ENCODE peak calls at places on chromosomes 1 and 21, in nine cellular contexts. N, X, O, D, C, B, P, E and W are unnamed samples.

GRCh38 chr1:106233511-106233910 is 823.0 kb upstream of the PRMT6 start:
- DNase-seq in D (no peak), N (no peak), B (no peak), C (no peak), O (no peak), X (no peak), P (no peak), E (no peak), W (no peak)

GRCh38 chr1:99005142-99005491 is 456 bp upstream of the PLPPR5 start:
- DNase-seq in P (no peak), O (no peak), B (peak), N (peak), E (no peak), C (no peak), X (no peak), D (peak), W (no peak)

GRCh38 chr1:180155202-180155682 is 573 bp downstream of the QSOX1 start:
- DNase-seq in E (no peak), C (peak), B (peak), N (no peak), O (peak), X (peak), D (peak), P (no peak), W (no peak)

GRCh38 chr1:195591917-195592672 is 1016.1 kb downstream of the KCNT2 start:
- DNase-seq in N (no peak), P (peak), E (no peak), D (no peak), O (no peak), X (no peak), B (no peak), C (no peak), W (no peak)

GRCh38 chr21:35408401-35408800 is 359.3 kb upstream of the RUNX1 start:
- DNase-seq in P (no peak), X (no peak), N (no peak), O (no peak), C (no peak), D (no peak), E (peak), B (no peak), W (no peak)

GRCh38 chr1:206540044-206540758 is 32.9 kb downstream of the RASSF5 start:
- DNase-seq in E (no peak), O (no peak), D (no peak), B (no peak), C (no peak), X (peak), P (no peak), N (no peak), W (no peak)

GRCh38 chr21:44549525-44550211 is 1.6 kb downstream of the KRTAP10-2 start:
- DNase-seq in D (peak), B (peak), C (no peak), O (no peak), N (no peak), X (no peak), E (no peak), P (no peak), W (no peak)

GRCh38 chr1:97630968-97631367 is 289.9 kb downstream of the DPYD start:
- DNase-seq in E (no peak), X (no peak), C (no peak), P (peak), N (peak), D (no peak), O (no peak), B (peak), W (peak)

GRCh38 chr1:220278991-220279390 is 6.7 kb upstream of the RAB3GAP2 start:
- DNase-seq in N (no peak), B (no peak), E (no peak), O (no peak), X (no peak), D (no peak), C (no peak), P (peak), W (no peak)

GRCh38 chr1:43716559-43717281 is 9.4 kb downstream of the ST3GAL3 start:
- DNase-seq in B (no peak), N (no peak), O (no peak), E (no peak), P (no peak), D (no peak), C (no peak), X (no peak), W (no peak)

GRCh38 chr1:198856601-198857000 is 217.8 kb downstream of the PTPRC start:
- DNase-seq in O (no peak), P (no peak), X (no peak), E (no peak), B (no peak), N (no peak), D (no peak), C (no peak), W (no peak)

GRCh38 chr21:34227386-34227852 is 136.4 kb upstream of the KCNE2 start:
- DNase-seq in P (peak), X (peak), B (no peak), C (no peak), D (no peak), O (no peak), E (no peak), N (no peak), W (no peak)

GRCh38 chr1:29679316-29679715 is 443.0 kb downstream of the PTPRU start:
- DNase-seq in E (no peak), D (no peak), C (no peak), B (no peak), N (no peak), O (no peak), P (no peak), X (no peak), W (no peak)

GRCh38 chr21:37849703-37850102 is 66.6 kb downstream of the KCNJ6 start:
- DNase-seq in X (no peak), N (no peak), P (peak), C (no peak), D (peak), O (no peak), E (peak), B (no peak), W (no peak)

GRCh38 chr1:209029737-209030136 is 553.8 kb upstream of the CAMK1G start:
- DNase-seq in P (no peak), B (no peak), C (no peak), N (no peak), O (no peak), D (peak), X (no peak), E (no peak), W (no peak)

GRCh38 chr1:28412731-28413130 is 43.2 kb downstream of the PHACTR4 start:
- DNase-seq in N (no peak), D (no peak), X (no peak), O (no peak), B (no peak), C (no peak), P (peak), E (no peak), W (no peak)

GRCh38 chr1:1629430-1630190 is 2.4 kb upstream of the MMP23B start:
- DNase-seq in B (no peak), D (peak), N (no peak), C (peak), O (peak), E (no peak), P (no peak), X (peak), W (peak)

GRCh38 chr1:23509896-23510295 is 21.1 kb downstream of the E2F2 start:
- DNase-seq in B (no peak), O (no peak), P (no peak), N (no peak), D (no peak), E (no peak), X (no peak), C (no peak), W (no peak)

GRCh38 chr1:218330043-218330623 is 15.0 kb upstream of the TGFB2 start:
- DNase-seq in C (peak), O (peak), D (peak), X (no peak), B (no peak), P (peak), N (peak), E (no peak), W (peak)

GRCh38 chr1:107604823-107605222 is 360.2 kb downstream of the VAV3 start:
- DNase-seq in X (no peak), P (no peak), E (no peak), C (no peak), N (no peak), D (no peak), O (no peak), B (no peak), W (peak)

GRCh38 chr1:34166191-34167090 is 1.4 kb upstream of the CSMD2 start:
- DNase-seq in O (no peak), C (no peak), D (peak), P (peak), N (no peak), E (no peak), X (no peak), B (peak), W (no peak)

GRCh38 chr1:155389831-155390230 is 69.1 kb downstream of the RUSC1 start:
- DNase-seq in P (peak), X (no peak), E (no peak), D (no peak), O (no peak), B (no peak), C (no peak), N (no peak), W (no peak)

GRCh38 chr1:27539901-27540861 is 50.2 kb upstream of the WASF2 start:
- DNase-seq in D (no peak), N (no peak), E (no peak), B (no peak), O (no peak), X (peak), C (no peak), P (no peak), W (no peak)

GRCh38 chr21:33642896-33643657 is 776 bp downstream of the ITSN1 start:
- DNase-seq in E (no peak), N (peak), D (peak), O (peak), P (peak), X (peak), B (peak), C (peak), W (no peak)

GRCh38 chr1:54575161-54575560 is 27.1 kb downstream of the ACOT11 start:
- DNase-seq in P (no peak), C (no peak), X (peak), D (peak), N (peak), B (peak), O (no peak), E (no peak), W (no peak)

GRCh38 chr1:43121251-43121650 is 50.8 kb downstream of the EBNA1BP2 start:
- DNase-seq in B (no peak), C (no peak), N (no peak), D (no peak), O (no peak), X (no peak), P (no peak), E (no peak), W (no peak)

GRCh38 chr1:33018112-33018511 is 18.6 kb downstream of the AK2 start:
- DNase-seq in C (no peak), B (no peak), X (no peak), N (no peak), P (no peak), D (no peak), O (no peak), E (no peak), W (no peak)

GRCh38 chr1:214901718-214902117 is 180.8 kb upstream of the KCNK2 start:
- DNase-seq in P (peak), N (no peak), D (no peak), B (no peak), E (peak), C (no peak), X (no peak), O (no peak), W (no peak)

GRCh38 chr1:10659646-10660540 is 136.6 kb downstream of the CASZ1 start:
- DNase-seq in C (no peak), B (no peak), P (no peak), D (no peak), O (no peak), E (no peak), N (no peak), X (no peak), W (no peak)

GRCh38 chr21:18274370-18274769 is 29.7 kb downstream of the CHODL start:
- DNase-seq in X (no peak), P (no peak), C (no peak), O (no peak), D (no peak), E (no peak), N (no peak), B (no peak), W (no peak)

GRCh38 chr1:64043976-64044375 is 159.4 kb upstream of the UBE2U start:
- DNase-seq in E (no peak), B (no peak), D (no peak), C (no peak), P (peak), O (no peak), X (peak), N (no peak), W (no peak)

GRCh38 chr1:12338017-12338416 is 108.2 kb downstream of the VPS13D start:
- DNase-seq in D (no peak), X (no peak), O (no peak), C (no peak), B (no peak), N (no peak), P (no peak), E (no peak), W (no peak)

GRCh38 chr1:50423670-50424000 is 392 bp upstream of the DMRTA2 start:
- DNase-seq in O (no peak), P (no peak), D (peak), X (no peak), N (no peak), E (no peak), C (no peak), B (no peak), W (no peak)

GRCh38 chr1:50425376-50426107 is 2.3 kb upstream of the DMRTA2 start:
- DNase-seq in O (no peak), E (no peak), N (no peak), P (no peak), B (peak), C (no peak), X (no peak), D (peak), W (no peak)

GRCh38 chr1:50424940-50425375 is 1.7 kb upstream of the DMRTA2 start:
- DNase-seq in C (no peak), N (no peak), B (peak), E (no peak), D (peak), P (no peak), O (no peak), X (no peak), W (no peak)

GRCh38 chr1:50422946-50423669 is at the start of gene DMRTA2:
- DNase-seq in P (peak), N (peak), B (peak), O (no peak), X (no peak), D (peak), C (no peak), E (no peak), W (no peak)

DNA sequence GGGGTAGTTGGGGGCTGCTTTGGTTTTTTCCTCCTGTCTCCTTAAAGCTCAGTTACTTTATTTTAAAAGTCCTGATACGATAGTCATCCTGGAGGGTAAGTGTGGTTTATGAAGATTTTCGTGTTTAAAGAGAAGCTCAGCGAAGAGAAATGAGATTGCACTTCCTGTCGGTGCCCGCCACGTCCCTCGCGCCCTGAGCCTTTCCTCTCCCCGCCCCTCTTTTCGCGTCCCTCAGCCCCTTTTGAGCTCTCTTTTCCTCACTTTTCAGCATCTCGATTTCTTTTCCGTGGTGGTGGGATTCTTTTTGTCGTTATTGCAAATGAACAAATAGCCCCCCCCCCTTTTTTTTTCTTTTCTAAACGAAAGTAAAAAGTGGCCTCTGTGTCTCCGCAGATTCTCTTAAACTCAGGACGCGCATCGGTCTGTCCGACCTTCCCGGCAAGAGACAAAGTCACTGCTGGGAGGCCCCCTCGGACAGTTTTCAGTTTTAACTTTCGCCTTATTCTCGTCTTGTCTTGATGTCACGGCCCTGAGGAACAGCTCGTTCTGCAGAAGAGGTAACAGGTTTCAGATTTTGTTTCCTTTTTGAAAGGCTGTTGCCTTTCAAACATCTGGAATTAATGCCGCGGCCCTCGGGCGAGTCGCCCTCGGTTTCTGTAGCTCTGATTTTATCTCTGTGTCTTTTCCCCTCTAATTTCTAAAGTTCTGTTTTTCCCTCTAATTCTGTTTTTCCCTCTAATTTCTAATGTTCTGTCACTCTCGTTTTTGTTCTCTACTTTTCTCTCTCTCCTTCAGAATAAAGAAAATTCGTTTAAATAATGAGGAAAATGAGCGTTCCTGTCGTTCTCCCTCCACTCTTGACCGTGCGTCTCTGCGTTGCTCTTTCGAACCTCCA is 1.0 kb upstream of the DMRTA2 start:
- DNase-seq in O (no peak), E (no peak), D (peak), N (no peak), X (no peak), P (no peak), B (no peak), C (no peak), W (peak)
- H3K4me3 ChIP-seq in O (peak), E (peak), D (peak), N (no peak), X (peak), P (peak), B (peak), C (peak), W (peak)

GRCh38 chr1:109546311-109547109 is 1.9 kb upstream of the GNAI3 start:
- DNase-seq in C (peak), O (peak), D (peak), X (peak), E (peak), B (peak), N (peak), P (peak), W (peak)
- H3K4me3 ChIP-seq in C (peak), O (peak), D (peak), X (peak), E (peak), B (peak), N (peak), P (peak), W (peak)

GRCh38 chr1:246781212-246781611 is 57.0 kb downstream of the SCCPDH start:
- DNase-seq in E (no peak), O (no peak), X (no peak), N (no peak), P (no peak), D (no peak), B (no peak), C (no peak), W (no peak)

GRCh38 chr1:246780264-246780663 is 56.1 kb downstream of the SCCPDH start:
- DNase-seq in D (no peak), B (no peak), C (no peak), E (no peak), O (no peak), P (no peak), N (no peak), X (no peak), W (no peak)

GRCh38 chr1:246779561-246780175 is 55.5 kb downstream of the SCCPDH start:
- DNase-seq in N (no peak), O (no peak), C (no peak), B (no peak), E (no peak), P (no peak), X (no peak), D (no peak), W (no peak)

GRCh38 chr1:246784621-246785535 is 60.7 kb downstream of the SCCPDH start:
- DNase-seq in B (peak), D (no peak), X (no peak), P (peak), E (no peak), O (no peak), C (peak), N (no peak), W (no peak)

GRCh38 chr1:246782120-246782900 is 58.1 kb downstream of the SCCPDH start:
- DNase-seq in D (no peak), C (peak), E (no peak), P (peak), O (no peak), X (peak), N (no peak), B (peak), W (peak)
- H3K4me3 ChIP-seq in D (no peak), C (no peak), E (no peak), P (no peak), O (no peak), X (no peak), N (no peak), B (no peak), W (peak)

DNA sequence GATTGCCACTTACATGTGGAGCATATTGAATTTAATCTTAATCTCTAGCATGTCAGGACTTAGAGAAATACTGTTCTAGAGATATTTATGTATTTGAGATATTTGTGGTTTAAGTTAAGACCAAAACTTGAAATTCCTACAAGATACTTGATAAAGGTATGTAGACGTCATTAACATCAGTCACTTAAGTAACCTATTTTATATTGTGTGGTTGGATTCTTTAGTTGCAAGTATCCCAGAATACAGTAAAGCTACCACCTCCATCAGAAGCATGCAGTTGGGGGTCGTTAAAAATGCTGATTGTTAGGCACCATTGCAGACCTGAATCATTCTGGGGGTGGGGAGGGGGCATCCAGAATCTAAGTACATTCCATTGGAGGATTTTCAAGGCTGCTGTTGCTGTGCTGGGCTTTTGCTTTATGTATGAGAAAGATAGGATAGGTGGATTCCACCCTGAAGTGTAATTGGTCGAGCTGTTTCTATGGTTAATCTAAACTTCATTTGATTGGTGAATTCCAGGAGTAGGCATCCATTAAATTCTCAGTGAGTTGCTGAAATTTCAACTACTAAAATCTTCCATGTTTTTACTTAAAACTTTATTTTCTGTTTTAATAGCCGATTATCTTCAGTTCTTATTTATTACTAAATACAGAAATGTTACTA is 4.0 kb downstream of the H3-3A start:
- DNase-seq in N (no peak), E (no peak), D (no peak), C (no peak), X (no peak), B (peak), P (peak), O (no peak), W (no peak)
- H3K4me3 ChIP-seq in N (no peak), E (no peak), D (peak), C (peak), X (no peak), B (peak), P (no peak), O (peak), W (no peak)

GRCh38 chr1:160711528-160712311 is at the start of gene CD48:
- DNase-seq in C (peak), O (peak), P (no peak), B (no peak), D (no peak), X (no peak), E (no peak), N (no peak), W (peak)
- H3K4me3 ChIP-seq in C (peak), O (peak), P (no peak), B (no peak), D (no peak), X (no peak), E (no peak), N (no peak), W (peak)

DNA sequence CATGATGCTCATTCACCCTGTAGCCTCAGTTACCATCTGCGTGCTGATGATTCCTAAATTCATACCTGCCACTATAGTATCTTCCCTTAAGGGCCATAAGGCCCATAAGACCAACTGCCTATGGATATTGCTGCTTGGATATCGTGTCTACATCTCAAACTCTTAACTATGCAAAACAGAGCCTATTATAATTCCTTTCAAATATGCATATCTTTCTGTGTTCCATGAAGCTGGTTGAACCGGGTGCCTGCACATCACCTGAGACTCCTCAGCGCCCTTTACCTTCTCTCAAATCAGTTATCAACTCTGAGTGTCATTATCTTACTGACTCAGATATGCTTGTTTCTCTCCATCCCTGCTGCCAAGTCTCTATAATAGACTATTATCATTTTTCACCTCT is 311.2 kb downstream of the PAPPA2 start:
- DNase-seq in O (no peak), D (no peak), B (no peak), C (no peak), N (no peak), P (no peak), X (no peak), E (no peak), W (no peak)
- H3K4me3 ChIP-seq in O (no peak), D (no peak), B (no peak), C (no peak), N (no peak), P (no peak), X (no peak), E (no peak), W (no peak)

GRCh38 chr1:17539202-17539525 is 334 bp upstream of the ARHGEF10L start:
- DNase-seq in C (no peak), P (no peak), N (no peak), O (no peak), B (no peak), E (no peak), X (no peak), D (no peak), W (no peak)
- H3K4me3 ChIP-seq in C (no peak), P (peak), N (peak), O (no peak), B (peak), E (peak), X (peak), D (peak), W (no peak)